ENCODE peak calls at places on chromosomes 16 and 17, in seven cellular contexts. V, N, M, G, J, Q and F are unnamed samples.

GRCh38 chr16:8795096-8795495 is 2.3 kb downstream of the TMEM186 start:
- DNase-seq in Q (no peak), N (no peak), G (no peak), M (no peak), J (no peak), V (no peak), F (no peak)

GRCh38 chr17:79883202-79883601 is 44.0 kb upstream of the CBX4 start:
- DNase-seq in J (no peak), N (peak; percentile 11), M (no peak), Q (peak; percentile 10), V (no peak), G (peak; percentile 22), F (no peak)

GRCh38 chr16:23871924-23872323 is 36.1 kb downstream of the PRKCB start:
- DNase-seq in N (no peak), V (no peak), Q (no peak), J (no peak), G (no peak), M (no peak), F (no peak)

GRCh38 chr16:88883946-88884345 is 17.5 kb upstream of the PABPN1L start:
- DNase-seq in V (no peak), M (no peak), J (no peak), Q (no peak), G (no peak), N (no peak), F (no peak)

GRCh38 chr16:83390759-83391158 is 417.0 kb upstream of the HSBP1 start:
- DNase-seq in G (no peak), Q (no peak), V (no peak), J (no peak), N (no peak), M (no peak), F (no peak)

GRCh38 chr16:50282010-50282538 is 15.7 kb downstream of the ADCY7 start:
- DNase-seq in M (peak; percentile 81), Q (no peak), G (peak; percentile 97), V (no peak), N (no peak), J (no peak), F (no peak)

GRCh38 chr17:41705271-41705991 is 6.7 kb upstream of the GAST start:
- DNase-seq in J (no peak), M (no peak), V (peak; percentile 57), G (no peak), N (no peak), Q (peak; percentile 32), F (peak; percentile 37)

GRCh38 chr17:226108-226772 is 44.8 kb upstream of the DOC2B start:
- DNase-seq in V (no peak), N (peak; percentile 22), G (peak; percentile 75), M (peak; percentile 10), Q (no peak), J (peak; percentile 40), F (no peak)

GRCh38 chr17:72733619-72734282 is 358.7 kb downstream of the SLC39A11 start:
- DNase-seq in M (no peak), V (no peak), Q (no peak), J (no peak), G (no peak), N (no peak), F (no peak)

GRCh38 chr16:57997528-57998265 is 2.8 kb downstream of the ZNF319 start:
- DNase-seq in G (peak; percentile 81), Q (no peak), N (no peak), M (no peak), J (peak; percentile 58), V (no peak), F (peak; percentile 8)

GRCh38 chr17:81870155-81870977 is 771 bp downstream of the ARHGDIA start:
- DNase-seq in J (peak; percentile 78), M (peak; percentile 45), Q (peak; percentile 34), G (peak; percentile 91), V (no peak), N (no peak), F (no peak)

GRCh38 chr17:76696763-76697701 is 13.7 kb downstream of the MXRA7 start:
- DNase-seq in M (peak; percentile 65), N (no peak), G (peak; percentile 88), J (no peak), Q (no peak), V (no peak), F (peak; percentile 40)

GRCh38 chr17:78759203-78759968 is 22.7 kb downstream of the CYTH1 start:
- DNase-seq in N (no peak), J (no peak), G (peak; percentile 92), Q (no peak), M (peak; percentile 70), V (no peak), F (no peak)

GRCh38 chr17:1398900-1399299 is 1.1 kb downstream of the YWHAE start:
- DNase-seq in G (no peak), M (no peak), Q (no peak), J (no peak), N (no peak), V (no peak), F (no peak)

DNA sequence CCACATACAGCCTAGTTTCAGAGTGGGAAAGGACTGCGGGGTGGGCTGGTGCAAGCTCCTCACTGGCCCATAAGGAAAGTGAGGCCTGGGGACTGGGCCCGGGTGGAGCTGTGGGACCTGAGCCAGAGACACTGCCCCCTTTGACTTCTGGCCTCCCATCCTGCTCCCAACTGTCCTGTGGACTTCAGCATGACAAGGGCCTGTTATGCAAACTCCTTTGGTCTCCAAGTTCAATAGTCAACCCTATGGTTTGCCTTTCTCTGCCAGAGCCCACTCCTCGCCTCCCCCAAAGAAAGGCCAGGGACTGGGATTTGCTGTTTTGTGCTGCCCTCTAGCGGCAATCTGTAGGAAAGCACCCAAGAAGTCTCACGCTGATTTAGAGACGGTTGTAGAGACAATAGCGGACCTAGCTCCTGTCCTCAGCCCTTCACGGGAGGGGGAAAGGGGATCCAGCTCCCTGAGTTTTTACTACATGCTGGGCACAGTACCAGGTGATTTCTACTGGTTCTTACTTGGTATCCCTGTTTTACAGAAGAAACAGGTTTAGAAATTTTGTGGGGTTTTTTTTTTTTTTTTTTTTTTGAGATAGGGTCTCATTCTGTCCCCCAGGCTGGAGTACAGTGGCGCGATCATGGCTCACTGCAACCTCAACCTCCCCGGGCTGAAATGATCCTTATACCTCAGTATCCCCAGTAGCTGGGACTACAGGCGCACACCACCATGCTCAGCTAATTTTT is 1.2 kb upstream of the TLCD3B start:
- DNase-seq in G (no peak), M (no peak), Q (peak; percentile 86), J (no peak), N (no peak), V (peak; percentile 51), F (peak; percentile 81)
- TF ChIP-seq CTCF in G (no peak), M (peak; percentile 63), Q (peak; percentile 89), J (peak; percentile 22), N (peak; percentile 90), V (peak; percentile 89), F (peak; percentile 86)

DNA sequence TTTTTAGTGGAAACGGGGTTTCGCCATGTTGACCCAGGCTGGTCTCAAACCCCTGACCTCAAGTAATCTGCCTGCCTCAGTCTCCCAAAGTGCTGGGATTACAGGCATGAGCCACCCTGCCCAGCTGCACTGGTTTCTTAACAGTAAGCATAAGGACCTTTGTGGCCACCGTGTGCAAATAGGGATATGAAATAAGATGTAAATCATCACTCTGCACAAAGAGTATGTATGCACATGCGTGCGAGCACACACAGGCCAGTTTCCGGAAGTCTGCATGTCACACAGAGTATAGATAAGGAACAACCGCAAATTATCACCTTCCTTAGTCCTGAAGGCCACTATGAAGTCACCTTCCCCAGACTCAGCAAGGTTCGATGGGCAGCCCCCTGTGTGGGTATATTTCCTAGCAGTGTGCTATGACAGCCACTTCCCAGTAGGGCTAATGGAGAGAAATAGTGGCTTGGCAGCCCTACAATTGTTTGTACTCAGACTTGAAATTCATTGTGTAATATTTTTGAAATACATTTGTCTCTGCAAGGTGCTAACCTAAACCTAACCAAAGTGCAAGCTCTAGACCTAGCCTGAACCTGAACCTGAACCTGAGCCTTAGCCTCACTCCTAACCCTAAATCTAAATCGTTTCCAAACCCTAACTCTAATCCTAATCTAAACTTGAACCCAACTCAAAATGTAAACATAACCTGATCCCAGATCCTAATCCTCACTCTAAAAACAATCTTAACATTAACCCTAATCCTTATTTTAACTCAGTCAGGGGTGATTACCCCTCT is 48.4 kb upstream of the SKAP1 start:
- DNase-seq in G (no peak), N (no peak), V (no peak), J (no peak), M (no peak), Q (no peak), F (no peak)
- TF ChIP-seq CTCF in G (no peak), N (no peak), V (no peak), J (no peak), M (no peak), Q (no peak), F (no peak)

DNA sequence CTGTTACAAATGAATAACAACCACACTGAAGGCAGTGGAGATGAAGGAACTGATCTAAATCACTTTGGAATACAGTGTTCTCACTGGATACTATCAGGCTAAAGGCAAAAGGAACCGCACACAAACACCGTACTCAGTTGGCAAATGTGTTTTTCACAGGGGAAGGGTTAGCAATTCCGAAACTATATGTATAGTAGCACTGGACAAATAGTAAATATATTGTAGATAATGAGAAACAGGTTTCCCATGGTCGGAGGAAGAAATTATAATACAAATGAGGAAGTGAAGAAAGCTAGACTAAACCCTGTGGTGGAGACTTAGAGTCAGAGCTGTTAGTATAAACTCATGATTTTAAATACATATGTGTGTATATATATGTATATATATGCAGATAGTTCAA is 414.1 kb upstream of the SALL1 start:
- DNase-seq in G (no peak), N (no peak), J (no peak), V (no peak), M (no peak), Q (no peak), F (no peak)
- TF ChIP-seq CTCF in G (no peak), N (no peak), J (no peak), V (no peak), M (no peak), Q (no peak), F (no peak)

GRCh38 chr16:85374571-85374872 is 238.6 kb upstream of the GSE1 start:
- DNase-seq in G (no peak), J (no peak), M (no peak), N (no peak), V (no peak), Q (no peak), F (no peak)

GRCh38 chr16:85372627-85373372 is 240.3 kb upstream of the GSE1 start:
- DNase-seq in N (no peak), J (no peak), Q (no peak), M (no peak), V (no peak), G (no peak), F (no peak)

GRCh38 chr16:85371948-85372347 is 241.2 kb upstream of the GSE1 start:
- DNase-seq in V (no peak), J (no peak), N (no peak), Q (no peak), M (no peak), G (no peak), F (no peak)

GRCh38 chr16:85375282-85375681 is 237.8 kb upstream of the GSE1 start:
- DNase-seq in V (no peak), N (no peak), G (no peak), Q (no peak), M (no peak), J (peak; percentile 60), F (no peak)

GRCh38 chr16:85373741-85374570 is 239.2 kb upstream of the GSE1 start:
- DNase-seq in V (no peak), N (no peak), G (no peak), J (no peak), Q (no peak), M (no peak), F (no peak)
- TF ChIP-seq CTCF in V (no peak), N (no peak), G (no peak), J (no peak), Q (no peak), M (no peak), F (no peak)